ENCODE peak calls at places on chromosomes 12 and 14, in ten cellular contexts. Y, E, M, C, J, S, K, V, X and R are unnamed samples.

GRCh38 chr12:107435072-107435471 is 250.5 kb upstream of the PWP1 start:
- DNase-seq in Y (no peak), E (no peak), M (no peak), C (no peak), J (no peak), S (no peak), K (no peak), V (peak), X (no peak), R (no peak)

GRCh38 chr14:34227834-34228662 is 234.0 kb downstream of the SPTSSA start:
- DNase-seq in Y (peak), E (peak), M (peak), C (peak), J (peak), S (peak), K (no peak), V (peak), X (peak), R (peak)

GRCh38 chr12:105455250-105455649 is 124.8 kb downstream of the C12orf75 start:
- DNase-seq in Y (no peak), E (no peak), M (no peak), C (no peak), J (no peak), S (no peak), K (no peak), V (no peak), X (no peak), R (no peak)

GRCh38 chr12:30006021-30006420 is 222.3 kb upstream of the TMTC1 start:
- DNase-seq in Y (no peak), E (no peak), M (no peak), C (no peak), J (no peak), S (no peak), K (no peak), V (no peak), X (no peak), R (no peak)

GRCh38 chr14:74207943-74208342 is 31.3 kb upstream of the VSX2 start:
- DNase-seq in Y (no peak), E (no peak), M (peak), C (no peak), J (no peak), S (no peak), K (no peak), V (no peak), X (no peak), R (no peak)

GRCh38 chr12:102527256-102527720 is 46.9 kb upstream of the IGF1 start:
- DNase-seq in Y (no peak), E (no peak), M (peak), C (peak), J (no peak), S (no peak), K (no peak), V (no peak), X (no peak), R (no peak)

GRCh38 chr12:40010899-40011774 is 94.7 kb downstream of the SLC2A13 start:
- DNase-seq in Y (peak), E (peak), M (peak), C (peak), J (peak), S (peak), K (peak), V (peak), X (peak), R (peak)

GRCh38 chr12:28191018-28191595 is 851 bp downstream of the CCDC91 start:
- DNase-seq in Y (no peak), E (peak), M (peak), C (no peak), J (peak), S (peak), K (no peak), V (no peak), X (peak), R (no peak)

GRCh38 chr12:81205394-81205793 is 127.5 kb downstream of the ACSS3 start:
- DNase-seq in Y (no peak), E (no peak), M (no peak), C (no peak), J (no peak), S (no peak), K (no peak), V (no peak), X (no peak), R (no peak)

GRCh38 chr14:64910847-64911495 is 3.3 kb upstream of the CHURC1 start:
- DNase-seq in Y (no peak), E (no peak), M (peak), C (peak), J (no peak), S (no peak), K (no peak), V (peak), X (no peak), R (no peak)

GRCh38 chr12:45794422-45794821 is 64.9 kb downstream of the ARID2 start:
- DNase-seq in Y (no peak), E (no peak), M (no peak), C (no peak), J (no peak), S (no peak), K (no peak), V (no peak), X (no peak), R (no peak)

GRCh38 chr14:102528441-102529170 is 19.0 kb upstream of the ANKRD9 start:
- DNase-seq in Y (no peak), E (no peak), M (no peak), C (no peak), J (no peak), S (no peak), K (no peak), V (no peak), X (no peak), R (no peak)

GRCh38 chr12:119505001-119505400 is 88.6 kb upstream of the TMEM233 start:
- DNase-seq in Y (no peak), E (no peak), M (peak), C (no peak), J (no peak), S (no peak), K (no peak), V (peak), X (no peak), R (no peak)

GRCh38 chr12:30063435-30063945 is 279.7 kb upstream of the TMTC1 start:
- DNase-seq in Y (no peak), E (no peak), M (no peak), C (no peak), J (no peak), S (no peak), K (no peak), V (no peak), X (no peak), R (no peak)

GRCh38 chr14:62082779-62083178 is 320.6 kb downstream of the SNAPC1 start:
- DNase-seq in Y (no peak), E (no peak), M (no peak), C (no peak), J (no peak), S (no peak), K (no peak), V (no peak), X (no peak), R (no peak)

GRCh38 chr12:15863258-15863835 is 18.8 kb upstream of the STRAP start:
- DNase-seq in Y (no peak), E (no peak), M (no peak), C (no peak), J (no peak), S (no peak), K (no peak), V (no peak), X (no peak), R (no peak)

GRCh38 chr14:78863143-78863542 is 693.0 kb downstream of the NRXN3 start:
- DNase-seq in Y (no peak), E (peak), M (peak), C (peak), J (no peak), S (peak), K (no peak), V (peak), X (no peak), R (no peak)

GRCh38 chr12:58425481-58426392 is 484.4 kb downstream of the ATP23 start:
- DNase-seq in Y (no peak), E (no peak), M (peak), C (peak), J (peak), S (peak), K (peak), V (peak), X (peak), R (no peak)

GRCh38 chr14:105537580-105538474 is 11.4 kb downstream of the TMEM121 start:
- DNase-seq in Y (peak), E (peak), M (peak), C (no peak), J (no peak), S (no peak), K (no peak), V (peak), X (peak), R (peak)

GRCh38 chr14:58966991-58967390 is 221.5 kb upstream of the DAAM1 start:
- DNase-seq in Y (no peak), E (no peak), M (no peak), C (no peak), J (no peak), S (no peak), K (no peak), V (no peak), X (no peak), R (no peak)

GRCh38 chr14:47715330-47715729 is 39.9 kb upstream of the MDGA2 start:
- DNase-seq in Y (no peak), E (no peak), M (peak), C (no peak), J (no peak), S (no peak), K (no peak), V (no peak), X (no peak), R (no peak)

GRCh38 chr12:121915841-121916321 is 2.5 kb upstream of the CFAP251 start:
- DNase-seq in Y (no peak), E (no peak), M (no peak), C (no peak), J (no peak), S (no peak), K (no peak), V (no peak), X (no peak), R (no peak)

GRCh38 chr14:94126800-94127199 is 2.6 kb downstream of the IFI27L2 start:
- DNase-seq in Y (no peak), E (no peak), M (no peak), C (no peak), J (no peak), S (no peak), K (no peak), V (no peak), X (no peak), R (no peak)

GRCh38 chr14:71060795-71061455 is 153.7 kb downstream of the PCNX1 start:
- DNase-seq in Y (no peak), E (no peak), M (no peak), C (peak), J (no peak), S (no peak), K (no peak), V (no peak), X (no peak), R (no peak)